ENCODE peak calls at places on chromosomes 5 and 9, in seven cellular contexts. U, V, M, T, G, H and S are unnamed samples.
A peak's percentile ranks its signal among the peaks of the same experiment; 100 is the strongest.

GRCh38 chr5:38765461-38765861 is 80.4 kb upstream of the OSMR start:
- DNase-seq in U (no peak), V (no peak), M (no peak), T (no peak), G (no peak), H (no peak), S (no peak)

GRCh38 chr9:136376457-136376856 is 3.0 kb upstream of the CARD9 start:
- DNase-seq in U (no peak), V (no peak), M (no peak), T (no peak), G (no peak), H (no peak), S (no peak)

GRCh38 chr5:146724975-146725374 is 153.6 kb downstream of the PPP2R2B start:
- DNase-seq in U (no peak), V (no peak), M (no peak), T (no peak), G (no peak), H (no peak), S (no peak)

GRCh38 chr5:172768573-172769323 is 2.2 kb downstream of the DUSP1 start:
- DNase-seq in U (no peak), V (no peak), M (no peak), T (no peak), G (no peak), H (no peak), S (no peak)

GRCh38 chr9:1051286-1052118 is 1.3 kb downstream of the DMRT2 start:
- DNase-seq in U (no peak), V (no peak), M (no peak), T (no peak), G (no peak), H (no peak), S (peak; percentile 30)

GRCh38 chr5:168301593-168302388 is 10.3 kb downstream of the WWC1 start:
- DNase-seq in U (no peak), V (peak; percentile 89), M (no peak), T (no peak), G (no peak), H (no peak), S (no peak)

GRCh38 chr5:94245608-94246007 is 372.8 kb downstream of the KIAA0825 start:
- DNase-seq in U (no peak), V (no peak), M (no peak), T (no peak), G (no peak), H (no peak), S (no peak)

GRCh38 chr5:111548312-111548930 is 36.1 kb upstream of the STARD4 start:
- DNase-seq in U (no peak), V (no peak), M (no peak), T (no peak), G (no peak), H (no peak), S (no peak)

GRCh38 chr5:131129306-131129705 is 35.8 kb downstream of the HINT1 start:
- DNase-seq in U (no peak), V (no peak), M (no peak), T (no peak), G (no peak), H (no peak), S (no peak)

GRCh38 chr5:58455966-58456365 is 3.9 kb downstream of the PLK2 start:
- DNase-seq in U (no peak), V (no peak), M (no peak), T (no peak), G (no peak), H (no peak), S (no peak)

GRCh38 chr5:74978347-74978746 is 74.0 kb downstream of the GCNT4 start:
- DNase-seq in U (no peak), V (no peak), M (no peak), T (no peak), G (peak; percentile 43), H (no peak), S (no peak)

GRCh38 chr5:67992919-67993318 is 222.6 kb upstream of the PIK3R1 start:
- DNase-seq in U (no peak), V (no peak), M (no peak), T (no peak), G (no peak), H (no peak), S (no peak)

GRCh38 chr9:128921881-128922763 is 1.3 kb downstream of the PHYHD1 start:
- DNase-seq in U (peak; percentile 53), V (no peak), M (peak; percentile 50), T (peak; percentile 62), G (no peak), H (no peak), S (peak; percentile 71)

GRCh38 chr9:136784249-136784996 is 6.7 kb upstream of the TMEM141 start:
- DNase-seq in U (peak; percentile 61), V (peak; percentile 52), M (no peak), T (no peak), G (no peak), H (peak; percentile 60), S (no peak)

GRCh38 chr9:38423939-38424843 is at the start of gene IGFBPL1:
- DNase-seq in U (no peak), V (no peak), M (no peak), T (no peak), G (no peak), H (peak; percentile 89), S (no peak)

GRCh38 chr5:17218353-17219005 is 1.0 kb downstream of the BASP1 start:
- DNase-seq in U (no peak), V (no peak), M (no peak), T (no peak), G (no peak), H (peak; percentile 58), S (no peak)

GRCh38 chr9:114282104-114282485 is 40.8 kb upstream of the ORM1 start:
- DNase-seq in U (no peak), V (no peak), M (no peak), T (no peak), G (no peak), H (no peak), S (no peak)

GRCh38 chr5:1502046-1502736 is 21.6 kb downstream of the LPCAT1 start:
- DNase-seq in U (peak; percentile 85), V (no peak), M (no peak), T (no peak), G (no peak), H (no peak), S (no peak)

GRCh38 chr9:86639899-86640379 is 285.7 kb upstream of the TUT7 start:
- DNase-seq in U (no peak), V (no peak), M (no peak), T (no peak), G (no peak), H (no peak), S (no peak)
- TF ChIP-seq YY1 in U (no peak), V (no peak), M (no peak), T (no peak), G (no peak), H (no peak), S (no peak)

GRCh38 chr9:87156247-87156646 is 208.9 kb upstream of the GAS1 start:
- DNase-seq in U (no peak), V (no peak), M (no peak), T (no peak), G (no peak), H (no peak), S (no peak)

GRCh38 chr9:87160148-87161107 is 213.1 kb upstream of the GAS1 start:
- DNase-seq in U (no peak), V (no peak), M (no peak), T (no peak), G (no peak), H (no peak), S (no peak)

GRCh38 chr9:87157366-87158031 is 210.2 kb upstream of the GAS1 start:
- DNase-seq in U (no peak), V (no peak), M (no peak), T (no peak), G (no peak), H (no peak), S (no peak)

DNA sequence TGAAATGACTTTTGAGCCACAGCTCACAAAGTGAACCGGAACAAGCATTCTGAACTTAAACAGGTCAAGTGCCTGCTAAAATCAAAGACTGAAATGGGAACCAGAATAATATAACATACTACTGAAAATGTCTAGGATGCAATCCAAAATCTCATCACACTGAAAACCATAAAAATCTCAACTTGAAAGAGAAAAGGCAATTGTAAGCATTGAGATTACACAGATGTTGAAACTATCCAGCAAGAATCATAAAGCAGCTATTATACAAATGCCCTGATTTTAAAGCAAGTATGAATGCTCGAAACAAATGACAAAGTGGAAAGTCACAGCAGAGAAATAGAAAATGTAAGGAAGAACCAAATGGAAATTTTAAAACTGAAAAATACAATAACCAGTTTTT is 211.5 kb upstream of the GAS1 start:
- DNase-seq in U (no peak), V (no peak), M (no peak), T (no peak), G (no peak), H (no peak), S (no peak)
- TF ChIP-seq YY1 in U (no peak), V (no peak), M (no peak), T (no peak), G (no peak), H (no peak), S (no peak)

GRCh38 chr9:34185778-34186551 is 7.1 kb downstream of the UBAP1 start:
- DNase-seq in U (peak; percentile 28), V (peak; percentile 68), M (no peak), T (no peak), G (peak; percentile 51), H (no peak), S (no peak)

GRCh38 chr9:34190996-34191892 is 12.4 kb downstream of the UBAP1 start:
- DNase-seq in U (no peak), V (no peak), M (no peak), T (peak; percentile 73), G (no peak), H (no peak), S (no peak)

GRCh38 chr9:34187891-34188240 is 9.0 kb downstream of the UBAP1 start:
- DNase-seq in U (no peak), V (no peak), M (no peak), T (no peak), G (no peak), H (no peak), S (no peak)
- TF ChIP-seq YY1 in U (no peak), V (no peak), M (no peak), T (no peak), G (no peak), H (no peak), S (no peak)

GRCh38 chr5:150582281-150582791 is 58.1 kb upstream of the SYNPO start:
- DNase-seq in U (no peak), V (no peak), M (no peak), T (peak; percentile 62), G (no peak), H (peak; percentile 86), S (no peak)
- TF ChIP-seq YY1 in U (no peak), V (no peak), M (no peak), T (no peak), G (no peak), H (no peak), S (no peak)